ENCODE peak calls at places on chromosomes 7 and 10, in four cellular contexts. M is transverse colon, S is kidney epithelial cell, L is tibial nerve. D is an unnamed sample.

GRCh38 chr10:80536361-80536835 is 1.3 kb upstream of the SH2D4B start:
- DNase-seq in M (no peak), S (no peak), L (no peak), D (no peak)

GRCh38 chr10:1390200-1390599 is 334.0 kb downstream of the WDR37 start:
- DNase-seq in M (no peak), S (no peak), L (no peak), D (no peak)

GRCh38 chr7:110522061-110522750 is 568.7 kb upstream of the LRRN3 start:
- DNase-seq in M (no peak), S (no peak), L (no peak), D (no peak)

GRCh38 chr7:108972009-108972408 is 402.3 kb downstream of the DNAJB9 start:
- DNase-seq in M (no peak), S (no peak), L (no peak), D (no peak)

GRCh38 chr10:74947781-74948401 is 121.5 kb downstream of the KAT6B start:
- DNase-seq in M (peak), S (no peak), L (no peak), D (no peak)

GRCh38 chr7:1668932-1669485 is 1.1 kb upstream of the ELFN1 start:
- DNase-seq in M (no peak), S (no peak), L (no peak), D (no peak)

GRCh38 chr10:58531084-58531695 is 18.5 kb downstream of the BICC1 start:
- DNase-seq in M (peak), S (no peak), L (peak), D (no peak)

GRCh38 chr10:121332353-121332752 is 265.9 kb downstream of the FGFR2 start:
- DNase-seq in M (no peak), S (no peak), L (no peak), D (no peak)

GRCh38 chr7:53984776-53985175 is 557.4 kb upstream of the VSTM2A start:
- DNase-seq in M (no peak), S (no peak), L (no peak), D (no peak)

GRCh38 chr7:79341902-79342301 is 111.6 kb downstream of the MAGI2 start:
- DNase-seq in M (no peak), S (no peak), L (no peak), D (no peak)

GRCh38 chr10:5811387-5811821 is 1.8 kb downstream of the GDI2 start:
- DNase-seq in M (no peak), S (no peak), L (no peak), D (peak)

GRCh38 chr7:31315758-31316157 is 24.8 kb downstream of the NEUROD6 start:
- DNase-seq in M (no peak), S (no peak), L (no peak), D (no peak)

GRCh38 chr10:4134701-4135100 is 349.7 kb upstream of the KLF6 start:
- DNase-seq in M (no peak), S (no peak), L (no peak), D (no peak)

GRCh38 chr7:114086491-114086905 is 167.7 kb upstream of the PPP1R3A start:
- DNase-seq in M (peak), S (no peak), L (no peak), D (no peak)

GRCh38 chr10:29643785-29644501 is 9.2 kb upstream of the SVIL start:
- DNase-seq in M (no peak), S (no peak), L (peak), D (no peak)

GRCh38 chr10:62858364-62858763 is 42.2 kb upstream of the EGR2 start:
- DNase-seq in M (no peak), S (no peak), L (no peak), D (no peak)

GRCh38 chr7:3301831-3302618 is 973 bp downstream of the SDK1 start:
- DNase-seq in M (no peak), S (no peak), L (no peak), D (no peak)

GRCh38 chr7:9625953-9626352 is 1192.5 kb downstream of the NXPH1 start:
- DNase-seq in M (no peak), S (no peak), L (no peak), D (no peak)

GRCh38 chr7:3033581-3033980 is 10.1 kb downstream of the CARD11 start:
- DNase-seq in M (no peak), S (no peak), L (no peak), D (no peak)

GRCh38 chr10:78779339-78779955 is 289.3 kb upstream of the ZMIZ1 start:
- DNase-seq in M (no peak), S (peak), L (no peak), D (no peak)

GRCh38 chr7:148286150-148286549 is 304.4 kb upstream of the C7orf33 start:
- DNase-seq in M (no peak), S (no peak), L (no peak), D (no peak)

GRCh38 chr10:76311752-76312699 is 880.6 kb downstream of the LRMDA start:
- DNase-seq in M (no peak), S (no peak), L (no peak), D (no peak)

GRCh38 chr7:150959739-150960734 is 18.1 kb downstream of the KCNH2 start:
- DNase-seq in M (no peak), S (no peak), L (no peak), D (no peak)

GRCh38 chr7:2123360-2123759 is 109.4 kb downstream of the MAD1L1 start:
- DNase-seq in M (peak), S (no peak), L (no peak), D (no peak)

GRCh38 chr10:100688201-100688600 is 57.2 kb upstream of the PAX2 start:
- DNase-seq in M (no peak), S (no peak), L (no peak), D (no peak)

GRCh38 chr7:74481458-74482324 is 28.0 kb downstream of the GTF2IRD1 start:
- DNase-seq in M (no peak), S (no peak), L (no peak), D (no peak)

GRCh38 chr7:47950714-47951113 is 2.4 kb upstream of the PKD1L1 start:
- DNase-seq in M (peak), S (no peak), L (no peak), D (no peak)
- TF ChIP-seq CTCF in M (peak), S (no peak), L (no peak), D (no peak)

DNA sequence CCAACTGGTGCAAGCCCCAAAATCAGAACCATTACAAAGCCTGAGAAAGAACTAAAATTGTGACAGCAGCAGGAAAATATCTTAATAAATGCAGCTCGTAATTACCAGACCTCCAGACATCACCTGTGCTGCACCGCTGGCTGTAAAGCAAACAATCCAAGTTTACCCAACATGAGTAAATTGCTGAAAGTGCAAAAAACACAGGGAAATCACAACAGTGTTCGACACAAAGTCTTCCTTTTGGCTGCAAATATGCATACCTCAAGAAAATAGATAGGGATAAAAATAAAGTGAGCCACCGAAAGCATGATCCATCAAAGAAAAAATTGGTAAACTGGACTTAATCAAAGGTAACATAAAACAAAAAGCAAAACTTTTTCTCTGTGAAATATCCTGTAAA is 101.7 kb downstream of the SLC16A9 start:
- DNase-seq in M (no peak), S (no peak), L (no peak), D (no peak)
- H3K4me3 ChIP-seq in M (no peak), S (no peak), L (no peak), D (no peak)

DNA sequence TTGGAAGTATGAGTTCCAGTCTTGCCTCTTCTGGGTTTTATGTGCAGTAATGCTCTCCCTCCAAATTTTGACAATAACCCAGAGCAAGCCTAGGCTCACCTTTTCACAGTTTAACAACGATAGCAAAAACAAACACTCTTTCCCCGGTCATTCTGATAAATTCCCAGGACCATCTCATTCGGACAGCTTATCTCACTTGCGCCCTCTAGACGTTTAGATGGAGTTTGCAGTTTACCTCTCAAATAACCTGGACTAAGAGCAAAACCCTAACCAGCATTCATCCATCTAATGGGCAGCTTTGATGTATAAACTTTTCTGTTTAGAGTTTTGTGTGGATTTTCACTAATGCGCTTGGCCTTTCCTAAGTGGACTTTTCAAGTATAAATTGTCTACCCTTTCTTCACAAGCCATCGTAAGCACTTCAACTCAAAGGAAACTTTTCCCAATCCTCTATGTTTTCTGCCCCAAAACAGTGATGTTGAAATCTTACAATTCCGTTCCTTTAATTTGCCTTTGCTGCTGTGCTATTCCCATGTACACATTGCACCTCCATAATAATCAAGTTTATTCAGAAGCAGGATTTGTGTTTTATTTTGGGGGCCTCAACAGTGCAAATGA is 114.9 kb downstream of the HDAC9 start:
- DNase-seq in M (no peak), S (no peak), L (peak), D (no peak)
- TF ChIP-seq CTCF in M (peak), S (peak), L (no peak), D (peak)

GRCh38 chr10:32376780-32377179 is 29.8 kb upstream of the EPC1 start:
- DNase-seq in M (no peak), S (no peak), L (no peak), D (no peak)
- H3K4me3 ChIP-seq in M (peak), S (peak), L (peak), D (peak)

GRCh38 chr7:17126413-17127374 is 171.8 kb upstream of the AHR start:
- DNase-seq in M (no peak), S (no peak), L (no peak), D (no peak)

GRCh38 chr7:17118412-17118811 is 180.0 kb upstream of the AHR start:
- DNase-seq in M (no peak), S (no peak), L (no peak), D (no peak)

GRCh38 chr7:17121671-17122070 is 176.8 kb upstream of the AHR start:
- DNase-seq in M (no peak), S (no peak), L (no peak), D (no peak)

DNA sequence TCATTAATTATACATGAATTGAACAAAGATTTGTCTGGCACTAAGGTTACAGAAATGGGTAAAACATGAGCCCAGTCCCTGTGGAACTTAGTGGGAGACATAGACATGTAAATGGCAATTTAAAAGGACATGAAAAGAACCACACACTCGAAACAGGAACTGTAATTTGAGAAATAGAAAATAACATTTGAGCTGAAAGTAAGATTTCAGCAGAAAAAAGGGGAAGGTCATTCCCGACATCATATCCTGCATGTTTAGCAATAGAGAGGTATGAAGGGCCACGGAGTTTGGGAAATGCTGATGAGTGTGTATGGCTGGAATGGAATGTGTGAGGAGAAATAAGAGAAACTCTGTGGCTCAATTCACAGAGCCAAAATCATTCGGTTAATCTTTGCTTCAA is 175.4 kb upstream of the AHR start:
- DNase-seq in M (no peak), S (no peak), L (no peak), D (peak)
- TF ChIP-seq CTCF in M (no peak), S (no peak), L (no peak), D (no peak)

DNA sequence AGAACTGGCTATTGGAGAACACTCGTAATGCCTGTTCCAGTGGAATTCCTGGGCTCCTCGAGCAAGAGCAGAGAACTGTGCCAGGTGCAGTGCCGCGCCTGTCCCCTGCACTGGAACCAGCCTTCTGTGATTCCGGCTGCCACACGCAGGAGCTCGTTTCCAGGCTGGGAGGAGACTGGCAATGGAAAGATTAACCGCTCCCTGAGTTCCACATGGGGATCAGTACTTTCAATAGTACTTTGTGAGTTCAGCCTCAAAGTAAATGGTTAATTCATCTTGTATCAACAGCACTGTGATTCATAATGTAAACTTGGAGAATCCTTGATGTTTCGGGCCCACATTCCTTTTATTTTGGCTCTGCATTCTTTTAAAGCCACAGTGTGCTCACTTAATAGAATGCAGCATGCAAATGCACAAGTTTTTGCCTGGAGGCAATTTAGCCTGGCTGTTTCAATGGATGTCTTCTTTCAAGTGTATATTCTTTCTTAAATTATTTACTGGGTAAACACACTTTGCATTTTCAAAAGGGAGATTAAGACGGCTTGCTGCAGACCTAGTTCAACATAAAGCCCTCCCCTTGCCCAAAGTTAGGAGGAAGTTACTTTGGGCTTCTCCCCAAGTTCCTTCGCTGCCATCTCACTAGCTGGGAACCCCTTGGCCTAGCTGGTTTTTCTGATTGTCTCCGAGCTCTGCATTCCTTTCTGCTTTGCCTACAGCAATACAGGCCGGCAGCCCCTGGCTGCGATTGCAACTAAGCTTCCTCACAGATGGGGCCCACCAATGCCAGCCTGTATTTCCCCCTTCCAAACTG is 138.1 kb upstream of the TCF7L2 start:
- DNase-seq in M (peak), S (peak), L (no peak), D (peak)
- H3K4me3 ChIP-seq in M (no peak), S (no peak), L (no peak), D (peak)

DNA sequence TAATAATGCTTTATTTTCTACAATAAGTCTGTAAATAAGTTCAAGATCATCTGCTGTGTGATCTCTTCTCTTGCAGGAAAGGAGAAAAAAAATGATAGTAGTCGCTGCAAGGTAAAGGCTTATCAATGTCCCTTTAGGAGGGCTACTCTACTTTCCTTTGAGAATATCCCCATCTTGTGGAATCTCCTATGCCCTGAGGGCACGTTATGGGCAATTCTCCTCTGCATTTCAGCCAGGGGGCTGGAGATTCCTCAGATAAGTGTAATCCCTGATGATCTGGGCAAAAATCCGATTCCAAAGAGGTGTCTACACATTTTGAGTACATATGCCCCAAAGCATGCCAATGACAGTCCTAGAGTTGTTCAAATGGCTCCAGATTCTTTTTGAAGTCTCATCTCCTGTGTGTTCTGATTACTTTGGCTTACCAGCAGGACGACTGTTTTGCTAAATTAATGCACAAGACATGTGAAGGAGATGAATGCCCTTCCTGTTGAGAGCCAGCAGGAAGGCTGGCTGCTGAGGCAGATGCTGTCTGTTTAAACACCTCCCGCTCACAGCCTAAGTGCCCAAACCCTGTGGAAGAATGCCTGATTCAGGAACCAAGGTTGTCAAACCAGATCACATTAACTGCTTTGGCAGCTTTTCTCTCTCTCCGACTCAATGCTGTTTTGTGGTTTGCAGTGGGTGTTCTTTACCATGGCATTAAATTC is 171.2 kb upstream of the COL1A2 start:
- DNase-seq in M (no peak), S (peak), L (no peak), D (no peak)
- TF ChIP-seq CTCF in M (no peak), S (peak), L (no peak), D (peak)